ENCODE peak calls at places on chromosomes 6 and 20, in five cellular contexts. O is HepG2, D is H1, A is K562, I is GM12878. Y is an unnamed sample.

GRCh38 chr6:168364793-168365421 is 45.3 kb upstream of the DACT2 start:
- DNase-seq in A (no peak), I (no peak), D (no peak), O (no peak), Y (no peak)

GRCh38 chr20:36043892-36044515 is 75.6 kb downstream of the CNBD2 start:
- DNase-seq in A (no peak), O (no peak), D (no peak), I (no peak), Y (no peak)

GRCh38 chr20:48433178-48433577 is 394.6 kb downstream of the PREX1 start:
- DNase-seq in I (no peak), D (no peak), A (no peak), O (no peak), Y (no peak)

GRCh38 chr20:4104045-4104444 is 88.7 kb upstream of the RNF24 start:
- DNase-seq in D (no peak), A (no peak), I (no peak), O (no peak), Y (no peak)

GRCh38 chr6:142297996-142298753 is 3.6 kb upstream of the ADGRG6 start:
- DNase-seq in O (peak; percentile 97), A (no peak), I (no peak), D (no peak), Y (no peak)

GRCh38 chr20:57392512-57393271 is 1.5 kb downstream of the RBM38 start:
- DNase-seq in D (no peak), A (no peak), O (no peak), I (no peak), Y (no peak)

GRCh38 chr6:111870054-111870750 is 3.0 kb downstream of the FYN start:
- DNase-seq in I (no peak), D (no peak), O (peak; percentile 15), A (peak; percentile 52), Y (no peak)

GRCh38 chr6:41548098-41548840 is 2.1 kb downstream of the FOXP4 start:
- DNase-seq in D (no peak), O (no peak), I (no peak), A (no peak), Y (no peak)

GRCh38 chr6:105810105-105810921 is 275.8 kb upstream of the PRDM1 start:
- DNase-seq in O (no peak), D (no peak), I (no peak), A (peak; percentile 82), Y (peak; percentile 35)

GRCh38 chr6:56713285-56713684 is 70.6 kb upstream of the DST start:
- DNase-seq in D (no peak), A (no peak), I (no peak), O (peak; percentile 44), Y (peak; percentile 77)

GRCh38 chr20:41029150-41029872 is 689 bp downstream of the TOP1 start:
- DNase-seq in D (no peak), I (no peak), A (peak; percentile 64), O (no peak), Y (no peak)

GRCh38 chr6:31558631-31559500 is 11.5 kb downstream of the NFKBIL1 start:
- DNase-seq in O (no peak), A (peak; percentile 65), D (no peak), I (peak; percentile 87), Y (no peak)

GRCh38 chr20:11921326-11921725 is 3.6 kb downstream of the BTBD3 start:
- DNase-seq in A (no peak), O (no peak), I (no peak), D (no peak), Y (no peak)

GRCh38 chr6:155215906-155216305 is 47.9 kb upstream of the CLDN20 start:
- DNase-seq in D (no peak), I (no peak), O (no peak), A (no peak), Y (no peak)

GRCh38 chr6:29619578-29619977 is 13.4 kb downstream of the GABBR1 start:
- DNase-seq in D (no peak), O (no peak), I (no peak), A (no peak), Y (no peak)

GRCh38 chr6:170114956-170115855 is 175.7 kb downstream of the DLL1 start:
- DNase-seq in A (no peak), D (no peak), O (no peak), I (no peak), Y (no peak)

GRCh38 chr20:33744181-33744580 is 12.4 kb downstream of the ZNF341 start:
- DNase-seq in D (no peak), O (no peak), I (no peak), A (no peak), Y (no peak)

GRCh38 chr20:22504829-22505377 is 79.5 kb downstream of the FOXA2 start:
- DNase-seq in I (no peak), A (no peak), O (no peak), D (no peak), Y (no peak)

GRCh38 chr20:48633620-48634257 is 194.1 kb downstream of the PREX1 start:
- DNase-seq in D (no peak), O (no peak), A (no peak), I (no peak), Y (no peak)

GRCh38 chr20:15700147-15700765 is 873.0 kb downstream of the KIF16B start:
- DNase-seq in I (no peak), D (no peak), O (no peak), A (no peak), Y (no peak)

GRCh38 chr20:62973033-62973745 is 20.7 kb downstream of the SLC17A9 start:
- DNase-seq in O (no peak), D (no peak), A (no peak), I (no peak), Y (no peak)
- TF ChIP-seq SRF in O (no peak), D (no peak), A (no peak), I (no peak), Y (no peak)

DNA sequence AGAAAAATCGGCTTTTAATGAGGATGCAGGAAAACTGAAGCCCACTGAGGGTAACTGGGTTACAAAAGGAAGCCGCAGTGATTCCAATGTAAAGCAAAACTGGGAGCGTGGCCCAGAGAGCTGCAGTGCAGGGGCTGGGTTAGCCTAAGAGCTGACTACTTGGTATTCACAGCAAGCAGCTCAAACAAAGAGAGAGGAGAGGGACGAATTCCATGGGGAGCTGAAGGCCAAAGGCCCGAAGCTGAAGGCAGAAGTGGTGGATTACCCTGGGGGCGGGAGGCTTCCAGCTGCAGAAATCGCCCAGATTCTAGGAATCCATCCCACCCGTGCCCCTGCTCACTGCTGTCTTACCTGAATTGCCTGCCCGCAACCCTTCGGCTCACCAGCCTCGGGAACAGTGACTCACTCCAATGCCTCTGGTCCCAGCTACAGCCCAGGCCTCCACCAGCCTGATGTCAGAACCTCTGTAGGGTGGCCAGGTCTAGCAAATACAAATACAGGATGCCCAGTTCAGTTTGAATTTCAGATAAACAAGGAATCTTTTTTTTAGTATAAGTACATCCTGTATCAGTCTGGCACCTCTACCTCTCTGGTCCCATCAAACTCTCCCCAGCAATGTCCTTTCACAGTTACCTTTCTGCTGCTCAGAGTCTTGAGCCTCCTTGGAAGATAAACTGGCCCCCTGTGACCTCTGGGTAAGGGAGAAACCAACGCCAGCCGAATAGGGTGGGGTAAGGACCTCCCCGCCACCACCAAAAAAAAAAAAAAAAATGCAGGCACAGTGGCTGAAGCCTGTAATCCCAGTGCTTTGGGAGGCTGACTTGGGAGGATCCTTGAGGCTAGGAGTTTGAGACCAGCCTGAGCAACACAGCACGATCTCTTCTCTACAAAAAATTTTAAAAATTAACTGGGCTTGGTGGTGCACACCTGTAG is 14.6 kb upstream of the ZMYND8 start:
- DNase-seq in O (peak; percentile 70), D (no peak), A (no peak), I (no peak), Y (no peak)
- TF ChIP-seq SRF in O (no peak), D (no peak), A (no peak), I (no peak), Y (no peak)

DNA sequence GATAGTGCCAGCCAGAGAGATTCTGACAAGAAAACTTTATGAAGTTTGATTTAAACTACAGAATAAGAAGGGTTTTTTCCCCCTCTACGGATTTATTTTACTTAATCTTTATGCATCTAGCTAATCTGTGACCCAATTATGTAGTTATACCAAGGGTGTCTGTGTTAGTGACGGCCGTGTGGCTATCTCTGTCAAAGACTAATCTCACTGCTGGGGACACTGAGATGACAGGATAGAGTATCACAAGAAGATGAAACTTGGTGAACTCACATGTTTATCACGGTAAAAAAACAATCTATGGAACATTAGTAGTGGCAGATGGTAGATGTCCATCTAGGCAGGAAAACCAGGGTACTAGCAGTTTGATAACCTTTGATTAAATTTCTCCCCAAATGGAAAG is 149.7 kb downstream of the AHI1 start:
- DNase-seq in A (peak; percentile 16), O (no peak), I (no peak), D (no peak), Y (no peak)
- TF ChIP-seq SRF in A (no peak), O (no peak), I (no peak), D (no peak), Y (no peak)

GRCh38 chr20:1185316-1185741 is 548 bp upstream of the TMEM74B start:
- DNase-seq in I (no peak), D (no peak), A (peak; percentile 80), O (no peak), Y (no peak)
- TF ChIP-seq SRF in I (no peak), D (no peak), A (no peak), O (no peak), Y (no peak)

Y was measured in HCT116.